ENCODE peak calls at places on chromosomes 13 and 19, in eight cellular contexts. M is LNCaP clone FGC; D is fibroblast of pulmonary artery; U is HFFc6; Q is brain microvascular endothelial cell; E is stimulated activated naive CD4-positive, alpha-beta T cell; H is A549; X is BE2C. R is an unnamed sample.
A peak's percentile ranks its signal among the peaks of the same experiment; 100 is the strongest.

GRCh38 chr19:48900477-48901452 is 653 bp downstream of the NUCB1 start:
- DNase-seq in Q (no peak), U (peak; percentile 26), E (peak; percentile 53), X (no peak), M (no peak), H (peak; percentile 64), D (peak; percentile 61), R (no peak)

GRCh38 chr13:105961438-105961837 is 574.0 kb downstream of the EFNB2 start:
- DNase-seq in Q (no peak), X (no peak), M (no peak), D (no peak), E (no peak), U (no peak), H (no peak), R (no peak)

GRCh38 chr19:18743281-18743825 is 47.8 kb downstream of the COMP start:
- DNase-seq in X (peak; percentile 92), E (no peak), M (no peak), D (peak; percentile 64), U (no peak), Q (peak; percentile 60), H (no peak), R (no peak)

GRCh38 chr19:49746206-49746958 is 16.7 kb downstream of the TSKS start:
- DNase-seq in X (peak; percentile 97), H (peak; percentile 85), D (peak; percentile 46), Q (no peak), U (no peak), E (peak; percentile 14), M (no peak), R (no peak)

GRCh38 chr19:19627716-19628498 is at the start of gene LPAR2:
- DNase-seq in U (no peak), H (no peak), M (peak; percentile 34), Q (no peak), D (no peak), X (no peak), E (peak; percentile 84), R (no peak)

GRCh38 chr19:4518345-4519171 is at the start of gene PLIN4:
- DNase-seq in E (no peak), H (peak; percentile 24), X (no peak), M (no peak), U (no peak), Q (no peak), D (peak; percentile 85), R (peak; percentile 8)

GRCh38 chr19:858868-859843 is at the start of gene CFD:
- DNase-seq in M (no peak), X (no peak), H (no peak), Q (no peak), E (no peak), D (no peak), U (no peak), R (peak; percentile 78)

GRCh38 chr13:76383671-76384461 is 502.3 kb downstream of the KCTD12 start:
- DNase-seq in X (no peak), H (peak; percentile 10), M (peak; percentile 30), U (peak; percentile 73), E (no peak), Q (peak; percentile 92), D (peak; percentile 89), R (no peak)

GRCh38 chr19:38452430-38453366 is 19.2 kb downstream of the RYR1 start:
- DNase-seq in M (no peak), E (no peak), D (no peak), H (peak; percentile 69), U (no peak), X (peak; percentile 87), Q (no peak), R (no peak)

GRCh38 chr19:7500811-7501450 is 12.1 kb upstream of the PEX11G start:
- DNase-seq in D (no peak), X (peak; percentile 83), Q (peak; percentile 39), M (peak; percentile 83), U (no peak), E (peak; percentile 39), H (peak; percentile 89), R (peak; percentile 74)

GRCh38 chr19:42111811-42112210 is 20.4 kb downstream of the POU2F2 start:
- DNase-seq in Q (no peak), M (no peak), D (no peak), U (peak; percentile 25), E (no peak), H (no peak), X (no peak), R (no peak)

GRCh38 chr19:17331254-17331558 is 3.4 kb downstream of the ANO8 start:
- DNase-seq in D (no peak), Q (no peak), X (no peak), M (no peak), H (no peak), U (no peak), E (no peak), R (no peak)

GRCh38 chr13:50909605-50910482 is at the start of gene RNASEH2B:
- DNase-seq in Q (peak; percentile 33), H (peak; percentile 70), U (peak; percentile 28), M (no peak), E (peak; percentile 83), X (peak; percentile 73), D (peak; percentile 62), R (peak; percentile 71)

GRCh38 chr13:111239754-111240670 is 80.4 kb upstream of the TEX29 start:
- DNase-seq in E (no peak), X (no peak), H (no peak), Q (no peak), U (no peak), M (no peak), D (no peak), R (no peak)

GRCh38 chr13:40438022-40438692 is 228.3 kb downstream of the FOXO1 start:
- DNase-seq in X (no peak), H (no peak), D (no peak), E (no peak), U (no peak), M (no peak), Q (no peak), R (no peak)

GRCh38 chr19:7506385-7507328 is 9.2 kb upstream of the ZNF358 start:
- DNase-seq in D (peak; percentile 89), E (no peak), Q (peak; percentile 61), H (peak; percentile 99), M (peak; percentile 97), X (peak; percentile 98), U (peak; percentile 40), R (peak; percentile 8)

GRCh38 chr19:45887311-45887710 is 1.4 kb upstream of the IRF2BP1 start:
- DNase-seq in D (peak; percentile 13), X (no peak), Q (no peak), H (no peak), U (no peak), M (no peak), E (no peak), R (no peak)

GRCh38 chr19:58086825-58087710 is 11.0 kb downstream of the ZSCAN18 start:
- DNase-seq in M (no peak), X (no peak), U (no peak), Q (no peak), H (no peak), D (no peak), E (no peak), R (no peak)

R was measured in GF-D8.